ENCODE peak calls at places on chromosomes 6 and 20, in five cellular contexts. U is transverse colon, X is sigmoid colon, C is ovary, E is A549. Y is an unnamed sample.
A peak's percentile ranks its signal among the peaks of the same experiment; 100 is the strongest.

GRCh38 chr6:108764580-108764950 is 83.7 kb upstream of the ARMC2 start:
- DNase-seq in U (no peak), X (no peak), C (no peak), E (no peak), Y (no peak)

GRCh38 chr20:25293507-25293906 is 45.6 kb downstream of the PYGB start:
- DNase-seq in U (no peak), X (no peak), C (no peak), E (no peak), Y (no peak)

GRCh38 chr6:161744211-161745067 is 470.6 kb upstream of the AGPAT4 start:
- DNase-seq in U (no peak), X (no peak), C (no peak), E (no peak), Y (no peak)

GRCh38 chr20:6558361-6558760 is 209.1 kb upstream of the BMP2 start:
- DNase-seq in U (no peak), X (no peak), C (no peak), E (no peak), Y (no peak)

GRCh38 chr20:3804781-3805180 is 8.7 kb downstream of the CDC25B start:
- DNase-seq in U (no peak), X (no peak), C (no peak), E (no peak), Y (no peak)

GRCh38 chr20:12965880-12966270 is 42.9 kb upstream of the SPTLC3 start:
- DNase-seq in U (no peak), X (no peak), C (no peak), E (no peak), Y (no peak)

GRCh38 chr6:35948725-35949124 is 27.8 kb upstream of the SRPK1 start:
- DNase-seq in U (no peak), X (no peak), C (no peak), E (no peak), Y (no peak)

GRCh38 chr6:131029661-131030297 is 33.3 kb downstream of the EPB41L2 start:
- DNase-seq in U (no peak), X (no peak), C (no peak), E (no peak), Y (no peak)

GRCh38 chr20:40959325-40960092 is 69.1 kb upstream of the TOP1 start:
- DNase-seq in U (no peak), X (peak; percentile 22), C (no peak), E (no peak), Y (no peak)

GRCh38 chr6:45886776-45887175 is 128.9 kb downstream of the CLIC5 start:
- DNase-seq in U (no peak), X (no peak), C (no peak), E (no peak), Y (no peak)

GRCh38 chr20:21371193-21371592 is 26.1 kb downstream of the NKX2-4 start:
- DNase-seq in U (no peak), X (no peak), C (no peak), E (no peak), Y (no peak)

GRCh38 chr20:54497931-54498718 is 22.7 kb downstream of the DOK5 start:
- DNase-seq in U (no peak), X (no peak), C (no peak), E (no peak), Y (no peak)

GRCh38 chr6:80022803-80023202 is 18.4 kb downstream of the TTK start:
- DNase-seq in U (no peak), X (no peak), C (no peak), E (no peak), Y (no peak)

GRCh38 chr6:112037783-112038216 is 16.1 kb upstream of the CCN6 start:
- DNase-seq in U (peak; percentile 40), X (peak; percentile 93), C (no peak), E (peak; percentile 5), Y (peak; percentile 88)

GRCh38 chr6:50706575-50706974 is 6.8 kb upstream of the TFAP2D start:
- DNase-seq in U (no peak), X (no peak), C (no peak), E (no peak), Y (no peak)

GRCh38 chr20:35601021-35601973 is 14.3 kb upstream of the SPAG4 start:
- DNase-seq in U (peak; percentile 86), X (peak; percentile 91), C (peak; percentile 88), E (peak; percentile 76), Y (no peak)

GRCh38 chr20:63248835-63249591 is 5.2 kb downstream of the NKAIN4 start:
- DNase-seq in U (no peak), X (no peak), C (no peak), E (no peak), Y (no peak)

GRCh38 chr20:1900321-1900791 is 5.1 kb downstream of the SIRPA start:
- DNase-seq in U (peak; percentile 33), X (peak; percentile 89), C (peak; percentile 51), E (peak; percentile 98), Y (no peak)

GRCh38 chr6:28281288-28282064 is at the start of gene PGBD1:
- DNase-seq in U (peak; percentile 71), X (peak; percentile 86), C (peak; percentile 82), E (peak; percentile 36), Y (no peak)

GRCh38 chr6:17986656-17987575 is 519 bp downstream of the KIF13A start:
- DNase-seq in U (peak; percentile 63), X (peak; percentile 86), C (peak; percentile 68), E (peak; percentile 46), Y (peak; percentile 88)

GRCh38 chr20:34567885-34568865 is 9.7 kb downstream of the MAP1LC3A start:
- DNase-seq in U (no peak), X (peak; percentile 44), C (peak; percentile 19), E (no peak), Y (no peak)

GRCh38 chr20:64164123-64164836 is at the start of gene MYT1:
- DNase-seq in U (no peak), X (no peak), C (no peak), E (no peak), Y (no peak)

GRCh38 chr20:37294262-37294981 is 5.0 kb downstream of the MANBAL start:
- DNase-seq in U (no peak), X (no peak), C (no peak), E (no peak), Y (no peak)

GRCh38 chr6:140537834-140538680 is 1163.6 kb upstream of the CITED2 start:
- DNase-seq in U (no peak), X (peak; percentile 64), C (no peak), E (peak; percentile 3), Y (no peak)

GRCh38 chr6:28258877-28259777 is at the start of gene NKAPL:
- DNase-seq in U (peak; percentile 66), X (peak; percentile 93), C (peak; percentile 87), E (no peak), Y (peak; percentile 86)

GRCh38 chr20:49914310-49915117 is 815 bp downstream of the SPATA2 start:
- DNase-seq in U (no peak), X (no peak), C (no peak), E (no peak), Y (no peak)

DNA sequence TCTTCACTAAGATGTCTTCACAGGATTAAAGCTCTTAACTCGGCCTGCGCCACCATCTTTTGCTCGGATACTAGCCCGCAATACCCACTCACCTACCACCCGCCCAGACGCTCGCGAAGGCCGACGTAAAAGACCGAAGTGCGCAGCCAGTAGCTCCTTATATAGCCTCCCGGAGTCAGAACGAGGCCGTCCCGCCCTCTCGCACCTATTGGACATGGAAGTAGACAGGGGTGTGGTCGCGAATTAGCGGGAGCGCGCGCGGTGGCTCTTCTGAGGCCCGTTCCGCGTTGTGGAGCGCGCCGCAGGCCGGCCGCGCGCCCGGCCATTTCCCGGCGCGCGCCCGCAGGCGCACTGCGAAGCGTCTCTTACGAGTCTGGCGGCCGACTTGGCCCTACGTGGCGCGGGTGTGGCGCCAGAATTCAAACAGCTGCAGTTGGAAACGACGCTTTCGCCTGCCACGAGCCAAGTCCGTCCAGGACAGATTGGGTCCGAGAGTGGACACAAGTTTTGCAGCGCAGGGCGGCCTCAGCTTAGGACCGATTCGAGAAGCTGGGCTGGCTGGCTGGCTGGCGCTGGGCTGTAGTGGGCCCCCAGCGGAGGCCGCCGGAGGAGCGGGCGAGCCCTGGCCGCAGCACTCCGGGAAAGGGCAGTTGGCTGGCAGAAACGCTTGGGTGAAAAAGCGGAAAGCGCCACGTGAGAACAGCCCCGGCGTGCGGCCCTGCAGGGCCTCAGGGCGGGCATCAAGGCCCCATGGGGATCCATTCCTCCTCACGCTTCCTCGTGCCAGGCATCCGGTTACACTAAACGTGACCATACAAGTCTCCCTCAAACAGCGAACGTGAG is 36.1 kb upstream of the SYNCRIP start:
- DNase-seq in U (peak; percentile 98), X (peak; percentile 99), C (peak; percentile 99), E (peak; percentile 80), Y (peak; percentile 99)
- TF ChIP-seq EP300 in U (no peak), X (no peak), C (no peak), E (no peak), Y (no peak)

GRCh38 chr6:156717542-156717941 is 59.6 kb upstream of the ARID1B start:
- DNase-seq in U (no peak), X (no peak), C (no peak), E (no peak), Y (no peak)

GRCh38 chr6:156719720-156720563 is 57.2 kb upstream of the ARID1B start:
- DNase-seq in U (peak; percentile 98), X (peak; percentile 98), C (peak; percentile 97), E (peak; percentile 43), Y (peak; percentile 97)

GRCh38 chr6:156719395-156719719 is 57.8 kb upstream of the ARID1B start:
- DNase-seq in U (peak; percentile 46), X (no peak), C (peak; percentile 51), E (no peak), Y (no peak)

GRCh38 chr6:156720739-156721714 is 56.2 kb upstream of the ARID1B start:
- DNase-seq in U (peak; percentile 52), X (no peak), C (peak; percentile 55), E (no peak), Y (no peak)

GRCh38 chr6:156718647-156719394 is 58.4 kb upstream of the ARID1B start:
- DNase-seq in U (peak; percentile 14), X (peak; percentile 68), C (peak; percentile 63), E (peak; percentile 40), Y (no peak)
- TF ChIP-seq POLR2A in U (no peak), X (no peak), C (no peak), E (no peak), Y (no peak)

DNA sequence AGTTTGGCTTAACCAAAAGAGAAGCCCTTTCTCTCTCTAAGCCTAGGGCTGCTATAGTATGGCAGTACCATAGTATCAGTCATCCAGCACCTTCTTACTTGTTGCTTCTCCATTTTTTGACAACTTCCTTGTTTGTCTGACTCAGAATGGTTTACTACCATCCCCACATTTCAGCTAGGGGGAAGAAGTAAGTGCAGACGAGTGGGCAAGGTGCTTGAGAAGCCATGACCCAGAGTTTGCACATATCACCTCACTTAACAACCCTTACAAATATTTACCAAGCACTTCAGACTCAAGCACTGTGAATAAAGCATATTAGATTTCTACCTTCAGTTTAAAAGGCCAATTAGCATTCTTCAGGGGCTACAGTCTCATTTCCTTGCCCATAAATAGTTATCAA is 289.9 kb upstream of the TSHZ2 start:
- DNase-seq in U (no peak), X (no peak), C (no peak), E (no peak), Y (no peak)
- H3K27ac ChIP-seq in U (no peak overlapping the region), X (no peak overlapping the region), C (no peak overlapping the region), E (no peak overlapping the region), Y (no peak overlapping the region)

GRCh38 chr6:142771162-142771561 is 173.8 kb downstream of the HIVEP2 start:
- DNase-seq in U (no peak), X (no peak), C (no peak), E (no peak), Y (no peak)
- TF ChIP-seq EP300 in U (no peak), X (no peak), C (no peak), E (no peak), Y (no peak)

Y was measured in suprapubic skin.